ENCODE peak calls at places on chromosomes 16 and 17, in nine cellular contexts. One of them, this sample, is unnamed.

GRCh38 chr16:9154576-9155410 is 63.3 kb downstream of the HAPSTR1 start:
- DNase-seq in ovary: no peak
- DNase-seq in A549: no peak
- DNase-seq in fibroblast of lung: no peak
- DNase-seq in Peyer's patch: no peak
- DNase-seq in neural progenitor cell: no peak
- DNase-seq in hepatocyte: no peak
- DNase-seq in stomach: no peak
- DNase-seq in CD4-positive, alpha-beta memory T cell: no peak
- DNase-seq in this sample: no peak

GRCh38 chr16:87212026-87212425 is 105.2 kb downstream of the C16orf95 start:
- DNase-seq in neural progenitor cell: no peak
- DNase-seq in ovary: no peak
- DNase-seq in fibroblast of lung: peak
- DNase-seq in CD4-positive, alpha-beta memory T cell: no peak
- DNase-seq in stomach: no peak
- DNase-seq in Peyer's patch: no peak
- DNase-seq in hepatocyte: no peak
- DNase-seq in A549: no peak
- DNase-seq in this sample: no peak

GRCh38 chr17:37676115-37676925 is 33.1 kb upstream of the DDX52 start:
- DNase-seq in ovary: no peak
- DNase-seq in Peyer's patch: peak
- DNase-seq in neural progenitor cell: no peak
- DNase-seq in hepatocyte: peak
- DNase-seq in fibroblast of lung: peak
- DNase-seq in stomach: no peak
- DNase-seq in A549: no peak
- DNase-seq in CD4-positive, alpha-beta memory T cell: no peak
- DNase-seq in this sample: no peak

GRCh38 chr16:50644245-50644644 is 36.9 kb downstream of the SNX20 start:
- DNase-seq in A549: no peak
- DNase-seq in hepatocyte: no peak
- DNase-seq in ovary: no peak
- DNase-seq in fibroblast of lung: no peak
- DNase-seq in stomach: no peak
- DNase-seq in Peyer's patch: no peak
- DNase-seq in CD4-positive, alpha-beta memory T cell: no peak
- DNase-seq in neural progenitor cell: no peak
- DNase-seq in this sample: no peak

GRCh38 chr16:11689031-11689840 is 21.0 kb downstream of the SNN start:
- DNase-seq in ovary: no peak
- DNase-seq in Peyer's patch: peak
- DNase-seq in neural progenitor cell: no peak
- DNase-seq in A549: no peak
- DNase-seq in fibroblast of lung: no peak
- DNase-seq in stomach: no peak
- DNase-seq in CD4-positive, alpha-beta memory T cell: no peak
- DNase-seq in hepatocyte: no peak
- DNase-seq in this sample: no peak

GRCh38 chr16:57577691-57578224 is 35.3 kb downstream of the ADGRG5 start:
- DNase-seq in fibroblast of lung: no peak
- DNase-seq in Peyer's patch: peak
- DNase-seq in neural progenitor cell: peak
- DNase-seq in ovary: no peak
- DNase-seq in A549: no peak
- DNase-seq in CD4-positive, alpha-beta memory T cell: no peak
- DNase-seq in hepatocyte: no peak
- DNase-seq in stomach: no peak
- DNase-seq in this sample: no peak

GRCh38 chr16:8194795-8195194 is 395.5 kb downstream of the TMEM114 start:
- DNase-seq in Peyer's patch: no peak
- DNase-seq in CD4-positive, alpha-beta memory T cell: no peak
- DNase-seq in stomach: no peak
- DNase-seq in A549: no peak
- DNase-seq in fibroblast of lung: no peak
- DNase-seq in ovary: no peak
- DNase-seq in hepatocyte: peak
- DNase-seq in neural progenitor cell: peak
- DNase-seq in this sample: no peak

GRCh38 chr16:73053379-73054130 is 5.6 kb upstream of the ZFHX3 start:
- DNase-seq in ovary: no peak
- DNase-seq in A549: peak
- DNase-seq in neural progenitor cell: no peak
- DNase-seq in stomach: no peak
- DNase-seq in Peyer's patch: no peak
- DNase-seq in CD4-positive, alpha-beta memory T cell: no peak
- DNase-seq in hepatocyte: no peak
- DNase-seq in fibroblast of lung: peak
- DNase-seq in this sample: no peak

GRCh38 chr17:77281024-77281903 is 140.5 kb downstream of the SEC14L1 start:
- DNase-seq in CD4-positive, alpha-beta memory T cell: peak
- DNase-seq in Peyer's patch: peak
- DNase-seq in fibroblast of lung: peak
- DNase-seq in neural progenitor cell: peak
- DNase-seq in ovary: peak
- DNase-seq in hepatocyte: peak
- DNase-seq in stomach: peak
- DNase-seq in A549: peak
- DNase-seq in this sample: no peak

GRCh38 chr16:58027341-58028167 is 2.0 kb downstream of the MMP15 start:
- DNase-seq in neural progenitor cell: peak
- DNase-seq in hepatocyte: peak
- DNase-seq in stomach: peak
- DNase-seq in ovary: no peak
- DNase-seq in CD4-positive, alpha-beta memory T cell: no peak
- DNase-seq in fibroblast of lung: peak
- DNase-seq in A549: peak
- DNase-seq in Peyer's patch: peak
- DNase-seq in this sample: no peak

GRCh38 chr17:49193513-49194296 is 16.7 kb downstream of the GNGT2 start:
- DNase-seq in neural progenitor cell: peak
- DNase-seq in fibroblast of lung: peak
- DNase-seq in A549: peak
- DNase-seq in Peyer's patch: peak
- DNase-seq in hepatocyte: peak
- DNase-seq in stomach: peak
- DNase-seq in ovary: peak
- DNase-seq in CD4-positive, alpha-beta memory T cell: no peak
- DNase-seq in this sample: no peak

GRCh38 chr17:305090-305976 is 47.3 kb downstream of the RPH3AL start:
- DNase-seq in CD4-positive, alpha-beta memory T cell: no peak
- DNase-seq in Peyer's patch: no peak
- DNase-seq in hepatocyte: peak
- DNase-seq in neural progenitor cell: no peak
- DNase-seq in stomach: peak
- DNase-seq in fibroblast of lung: no peak
- DNase-seq in ovary: no peak
- DNase-seq in A549: peak
- DNase-seq in this sample: no peak

GRCh38 chr17:9647014-9647413 is 1.7 kb downstream of the USP43 start:
- DNase-seq in fibroblast of lung: peak
- DNase-seq in A549: no peak
- DNase-seq in ovary: no peak
- DNase-seq in stomach: no peak
- DNase-seq in hepatocyte: peak
- DNase-seq in neural progenitor cell: peak
- DNase-seq in CD4-positive, alpha-beta memory T cell: no peak
- DNase-seq in Peyer's patch: no peak
- DNase-seq in this sample: no peak
- H3K4me3 ChIP-seq in fibroblast of lung: no peak
- H3K4me3 ChIP-seq in A549: no peak
- H3K4me3 ChIP-seq in ovary: no peak
- H3K4me3 ChIP-seq in stomach: peak
- H3K4me3 ChIP-seq in hepatocyte: peak
- H3K4me3 ChIP-seq in neural progenitor cell: peak
- H3K4me3 ChIP-seq in CD4-positive, alpha-beta memory T cell: no peak
- H3K4me3 ChIP-seq in Peyer's patch: peak
- H3K4me3 ChIP-seq in this sample: no peak

GRCh38 chr17:2779545-2779944 is 16.7 kb upstream of the RAP1GAP2 start:
- DNase-seq in Peyer's patch: no peak
- DNase-seq in ovary: no peak
- DNase-seq in neural progenitor cell: no peak
- DNase-seq in CD4-positive, alpha-beta memory T cell: no peak
- DNase-seq in fibroblast of lung: no peak
- DNase-seq in hepatocyte: no peak
- DNase-seq in A549: no peak
- DNase-seq in stomach: no peak
- DNase-seq in this sample: no peak

GRCh38 chr17:2778489-2778888 is 17.7 kb upstream of the RAP1GAP2 start:
- DNase-seq in fibroblast of lung: no peak
- DNase-seq in Peyer's patch: no peak
- DNase-seq in hepatocyte: no peak
- DNase-seq in stomach: no peak
- DNase-seq in CD4-positive, alpha-beta memory T cell: no peak
- DNase-seq in A549: no peak
- DNase-seq in ovary: no peak
- DNase-seq in neural progenitor cell: no peak
- DNase-seq in this sample: no peak

GRCh38 chr17:2777242-2777867 is 18.9 kb upstream of the RAP1GAP2 start:
- DNase-seq in hepatocyte: no peak
- DNase-seq in CD4-positive, alpha-beta memory T cell: no peak
- DNase-seq in stomach: no peak
- DNase-seq in fibroblast of lung: no peak
- DNase-seq in ovary: no peak
- DNase-seq in A549: no peak
- DNase-seq in neural progenitor cell: peak
- DNase-seq in Peyer's patch: no peak
- DNase-seq in this sample: no peak

GRCh38 chr17:2780256-2780655 is 16.0 kb upstream of the RAP1GAP2 start:
- DNase-seq in Peyer's patch: no peak
- DNase-seq in fibroblast of lung: no peak
- DNase-seq in stomach: no peak
- DNase-seq in neural progenitor cell: no peak
- DNase-seq in CD4-positive, alpha-beta memory T cell: no peak
- DNase-seq in ovary: no peak
- DNase-seq in A549: no peak
- DNase-seq in hepatocyte: no peak
- DNase-seq in this sample: no peak

DNA sequence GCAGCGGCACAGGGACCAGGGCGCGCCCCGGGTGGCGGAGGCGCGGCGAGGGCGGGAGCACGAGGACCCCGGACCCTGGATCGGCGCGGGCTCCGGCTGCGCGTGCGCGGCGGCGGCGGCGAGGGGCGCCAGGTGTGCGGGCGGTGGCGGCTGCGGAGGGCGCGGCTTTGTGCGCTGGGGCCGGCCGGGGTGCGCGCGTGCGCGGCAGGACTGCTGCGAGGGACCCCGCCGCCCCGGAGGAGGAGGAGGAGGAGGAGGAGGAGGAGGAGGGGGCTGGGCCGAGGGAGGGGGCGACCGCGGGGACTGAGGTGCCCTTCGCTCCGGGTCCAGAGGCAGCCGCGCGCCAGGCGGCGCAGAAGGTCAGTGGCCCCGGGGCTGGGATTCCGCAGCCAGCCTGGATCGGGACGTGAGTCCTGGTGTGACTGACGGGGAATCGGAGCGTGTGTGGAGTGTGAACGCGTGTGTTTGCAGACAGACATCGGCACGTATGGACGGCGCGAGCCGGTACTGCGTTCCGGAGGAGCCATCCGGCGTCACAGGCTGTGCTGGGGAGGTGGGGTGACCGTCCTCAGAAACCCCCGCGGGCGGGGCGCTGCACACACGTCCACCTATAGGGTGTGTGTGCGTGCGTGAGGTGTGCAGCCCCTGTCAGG is 19.5 kb upstream of the RAP1GAP2 start:
- DNase-seq in CD4-positive, alpha-beta memory T cell: no peak
- DNase-seq in fibroblast of lung: no peak
- DNase-seq in stomach: no peak
- DNase-seq in hepatocyte: peak
- DNase-seq in neural progenitor cell: peak
- DNase-seq in ovary: no peak
- DNase-seq in Peyer's patch: no peak
- DNase-seq in A549: peak
- DNase-seq in this sample: no peak
- H3K27ac ChIP-seq in CD4-positive, alpha-beta memory T cell: no peak
- H3K27ac ChIP-seq in fibroblast of lung: no peak
- H3K27ac ChIP-seq in stomach: no peak
- H3K27ac ChIP-seq in hepatocyte: no peak
- H3K27ac ChIP-seq in neural progenitor cell: no peak
- H3K27ac ChIP-seq in ovary: no peak
- H3K27ac ChIP-seq in Peyer's patch: no peak
- H3K27ac ChIP-seq in A549: peak
- H3K27ac ChIP-seq in this sample: no peak

DNA sequence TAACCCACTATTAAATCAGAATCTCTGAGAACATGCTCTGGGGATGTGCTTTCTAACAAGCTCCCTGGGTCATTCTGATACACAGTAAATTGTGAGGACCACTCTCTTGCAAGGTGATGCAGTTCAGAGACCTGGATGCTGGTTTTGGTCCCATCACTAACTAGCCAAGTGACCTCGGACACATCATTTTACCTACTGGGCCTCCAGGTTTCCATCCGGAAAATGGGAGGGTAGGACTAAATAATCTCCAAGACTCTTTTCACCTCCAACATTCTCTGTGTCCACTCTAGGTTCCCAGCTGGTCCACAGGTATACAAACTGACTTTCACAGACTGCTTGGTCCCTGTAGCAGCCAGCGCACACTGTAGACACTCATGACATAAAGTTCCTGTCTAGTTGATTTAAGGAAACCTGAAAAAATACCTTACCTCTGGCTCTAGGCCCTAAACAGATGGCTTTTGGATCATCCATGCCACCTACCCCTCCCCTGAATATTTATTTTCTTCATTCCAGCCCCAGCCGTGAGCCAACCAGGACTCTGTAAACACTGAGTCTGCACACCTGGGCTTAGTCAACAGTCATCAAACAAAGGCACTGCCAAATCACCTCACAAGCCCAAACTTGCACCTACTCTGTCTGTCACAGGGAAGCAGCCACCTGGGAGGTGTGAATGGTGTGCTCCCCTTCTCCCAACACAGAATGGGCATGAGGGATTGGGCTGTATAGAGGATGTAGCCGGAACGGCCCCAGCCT is 51.3 kb upstream of the MRPS23 start:
- DNase-seq in neural progenitor cell: no peak
- DNase-seq in ovary: no peak
- DNase-seq in Peyer's patch: no peak
- DNase-seq in A549: no peak
- DNase-seq in hepatocyte: no peak
- DNase-seq in stomach: peak
- DNase-seq in CD4-positive, alpha-beta memory T cell: no peak
- DNase-seq in fibroblast of lung: no peak
- DNase-seq in this sample: no peak
- H3K4me3 ChIP-seq in neural progenitor cell: no peak
- H3K4me3 ChIP-seq in ovary: no peak
- H3K4me3 ChIP-seq in Peyer's patch: no peak
- H3K4me3 ChIP-seq in A549: no peak
- H3K4me3 ChIP-seq in hepatocyte: no peak
- H3K4me3 ChIP-seq in stomach: no peak
- H3K4me3 ChIP-seq in CD4-positive, alpha-beta memory T cell: no peak
- H3K4me3 ChIP-seq in fibroblast of lung: no peak
- H3K4me3 ChIP-seq in this sample: no peak

DNA sequence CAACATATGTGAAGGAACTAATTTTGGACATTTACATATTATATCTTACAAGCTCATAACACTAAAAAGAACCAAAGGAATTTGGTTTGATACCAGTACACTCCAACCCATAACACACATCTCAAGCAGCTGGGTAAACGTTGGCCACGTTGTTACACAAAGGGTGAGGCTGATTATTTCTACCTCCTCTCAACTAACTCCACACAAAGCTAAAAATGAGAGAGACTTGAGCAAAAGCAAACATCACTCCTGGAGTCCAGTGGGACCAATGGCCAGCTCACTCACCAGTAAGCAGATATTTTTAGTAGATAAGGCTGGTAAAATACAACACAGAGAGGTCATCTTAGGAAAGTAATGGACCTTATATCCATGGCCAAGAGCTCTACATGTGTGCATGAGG is 207.6 kb downstream of the MRTFB start:
- DNase-seq in stomach: peak
- DNase-seq in hepatocyte: no peak
- DNase-seq in ovary: no peak
- DNase-seq in Peyer's patch: no peak
- DNase-seq in neural progenitor cell: no peak
- DNase-seq in fibroblast of lung: peak
- DNase-seq in CD4-positive, alpha-beta memory T cell: no peak
- DNase-seq in A549: no peak
- DNase-seq in this sample: no peak
- H3K27ac ChIP-seq in stomach: no peak
- H3K27ac ChIP-seq in hepatocyte: no peak
- H3K27ac ChIP-seq in ovary: no peak
- H3K27ac ChIP-seq in Peyer's patch: no peak
- H3K27ac ChIP-seq in neural progenitor cell: no peak
- H3K27ac ChIP-seq in fibroblast of lung: no peak
- H3K27ac ChIP-seq in CD4-positive, alpha-beta memory T cell: no peak
- H3K27ac ChIP-seq in A549: no peak
- H3K27ac ChIP-seq in this sample: no peak